ENCODE peak calls at places on chromosomes 12 and 14, in five cellular contexts. E is lower leg skin; W is CD8-positive, alpha-beta T cell; R is brain microvascular endothelial cell; P is cardiac fibroblast. X is an unnamed sample.

GRCh38 chr14:105422695-105423487 is 3.3 kb downstream of the MTA1 start:
- DNase-seq in E (peak; percentile 84), W (no peak), R (no peak), P (no peak), X (no peak)

GRCh38 chr14:64234877-64235651 is 59.1 kb downstream of the ESR2 start:
- DNase-seq in W (no peak), P (peak; percentile 42), E (no peak), R (peak; percentile 56), X (no peak)

GRCh38 chr14:35378638-35379568 is 25.6 kb downstream of the NFKBIA start:
- DNase-seq in E (no peak), R (no peak), W (no peak), P (no peak), X (no peak)

GRCh38 chr14:43539210-43539609 is 967.9 kb downstream of the FSCB start:
- DNase-seq in R (no peak), P (peak; percentile 46), W (no peak), E (no peak), X (no peak)

GRCh38 chr12:101297661-101298060 is 17.8 kb downstream of the UTP20 start:
- DNase-seq in E (no peak), W (no peak), P (no peak), R (peak; percentile 68), X (no peak)

GRCh38 chr14:52244997-52245396 is 22.5 kb upstream of the PTGDR start:
- DNase-seq in E (no peak), W (no peak), R (no peak), P (no peak), X (no peak)

GRCh38 chr14:89409961-89410360 is 7.1 kb downstream of the FOXN3 start:
- DNase-seq in P (no peak), R (no peak), W (no peak), E (no peak), X (no peak)

GRCh38 chr12:53115891-53116675 is 12.8 kb downstream of the SOAT2 start:
- DNase-seq in R (no peak), W (no peak), P (no peak), E (peak; percentile 80), X (no peak)

GRCh38 chr14:63897706-63898105 is 44.9 kb downstream of the SYNE2 start:
- DNase-seq in E (no peak), R (no peak), P (peak; percentile 87), W (no peak), X (no peak)

DNA sequence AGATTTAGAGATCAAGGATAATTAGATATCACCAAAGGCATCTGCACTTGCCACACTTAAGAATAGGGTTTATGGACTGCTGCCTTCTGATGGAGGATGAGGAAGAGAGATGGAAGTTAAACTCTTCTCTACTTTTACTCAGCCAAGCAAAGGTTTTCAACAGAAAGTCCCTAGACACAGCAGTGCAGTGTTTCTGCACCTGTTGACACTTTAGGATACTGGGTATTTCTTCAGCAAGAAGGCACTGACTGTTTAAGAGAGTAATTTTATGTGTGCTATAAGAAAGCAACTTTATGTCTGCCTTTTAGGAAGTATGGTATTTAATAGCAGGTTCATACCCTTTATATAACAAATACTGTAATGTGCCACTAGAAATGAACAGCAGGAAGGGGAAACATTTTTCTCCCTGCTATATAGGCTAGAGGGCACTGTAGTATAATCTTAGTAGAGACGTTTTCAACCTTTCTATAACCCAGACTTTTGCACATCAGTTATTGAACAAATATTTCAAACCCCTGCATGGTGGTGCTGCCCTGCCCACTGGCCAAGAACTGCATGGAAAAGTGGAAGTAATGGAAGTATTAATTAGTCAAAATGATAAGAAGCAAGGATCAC is 225.0 kb upstream of the GRIP1 start:
- DNase-seq in W (no peak), P (no peak), E (no peak), R (no peak), X (no peak)
- TF ChIP-seq CTCF in W (no peak), P (no peak), E (no peak), R (no peak), X (no peak)

DNA sequence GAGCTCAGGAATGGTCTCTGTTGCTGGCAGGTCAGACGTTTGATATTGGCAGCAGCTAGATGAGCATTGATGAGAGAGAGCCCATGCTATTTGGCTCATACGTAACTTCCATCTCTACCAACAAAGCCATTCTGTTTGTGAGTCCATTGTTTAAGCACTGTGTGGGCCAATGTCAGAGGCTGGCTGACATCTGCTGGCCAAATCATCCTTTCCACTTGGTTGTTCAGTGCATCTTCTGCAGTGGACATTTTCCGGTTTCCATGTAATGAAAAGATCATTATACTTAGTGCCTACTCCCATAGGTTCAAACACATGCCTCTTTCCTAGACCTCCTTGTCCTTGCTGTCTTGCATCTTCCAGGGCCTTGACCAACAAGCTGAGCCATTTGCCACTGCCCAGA is 59.2 kb downstream of the IFT81 start:
- DNase-seq in R (no peak), P (no peak), E (no peak), W (no peak), X (no peak)
- TF ChIP-seq CTCF in R (no peak), P (no peak), E (no peak), W (no peak), X (no peak)

GRCh38 chr14:57066887-57067513 is 201.7 kb downstream of the EXOC5 start:
- DNase-seq in R (peak; percentile 14), E (no peak), P (peak; percentile 25), W (no peak), X (peak; percentile 35)
- TF ChIP-seq CTCF in R (peak; percentile 75), E (no peak), P (peak; percentile 64), W (no peak), X (peak; percentile 79)

GRCh38 chr14:72024043-72024407 is 91.8 kb downstream of the RGS6 start:
- DNase-seq in P (peak; percentile 2), E (no peak), W (peak; percentile 22), R (peak; percentile 39), X (no peak)
- TF ChIP-seq CTCF in P (peak; percentile 50), E (no peak), W (peak; percentile 49), R (peak; percentile 37), X (peak; percentile 69)

DNA sequence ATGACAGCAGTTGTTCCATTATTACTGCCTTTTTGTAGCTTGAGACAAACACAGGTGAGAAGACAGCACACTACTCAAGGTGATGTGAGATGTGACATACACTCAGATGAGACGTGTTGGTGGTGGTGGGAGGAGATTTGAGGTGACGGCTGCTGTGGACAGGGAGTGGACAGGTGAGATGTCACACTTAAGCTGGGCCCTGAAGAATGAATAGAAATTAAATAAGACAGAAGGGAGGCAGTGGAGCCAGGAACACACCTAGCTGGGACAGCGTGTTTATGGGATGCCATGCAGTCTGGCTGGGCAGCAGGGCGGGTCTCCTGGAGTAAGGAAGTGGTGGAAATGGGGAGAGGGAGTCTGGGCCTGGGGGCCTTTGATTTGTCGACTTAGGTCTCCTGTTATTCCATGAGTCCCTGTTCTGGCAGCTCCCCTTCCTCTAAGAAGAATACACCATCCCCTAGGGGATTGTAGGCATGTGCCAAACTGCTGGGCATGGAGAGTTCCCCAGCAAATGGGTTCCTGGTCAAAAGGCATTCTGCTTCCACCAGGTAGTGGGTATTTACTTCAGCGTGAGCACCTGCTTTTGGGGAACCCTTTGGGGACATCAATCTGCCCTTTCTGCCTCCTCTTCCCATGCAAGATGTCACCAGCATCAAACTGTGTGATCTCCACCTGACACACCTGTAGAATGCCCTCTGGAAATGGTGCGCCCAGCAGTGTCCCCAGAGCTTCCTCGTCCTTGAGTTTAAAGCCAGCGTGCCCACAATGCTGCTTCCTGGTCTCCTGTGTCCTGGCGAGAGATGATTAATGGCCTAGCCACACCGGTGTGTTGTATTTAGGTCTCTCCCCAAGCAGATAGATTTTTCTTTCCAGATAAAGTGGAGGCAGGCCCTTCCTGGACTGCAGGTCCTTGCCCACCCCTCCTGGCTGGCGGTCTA is 71.1 kb upstream of the ESRRB start:
- DNase-seq in R (no peak), W (no peak), E (peak; percentile 32), P (no peak), X (peak; percentile 6)
- TF ChIP-seq CTCF in R (no peak), W (no peak), E (no peak), P (no peak), X (no peak)

GRCh38 chr12:11954181-11954580 is 116.6 kb upstream of the BCL2L14 start:
- DNase-seq in W (no peak), E (no peak), R (no peak), P (no peak), X (no peak)

GRCh38 chr12:11961686-11962085 is 109.1 kb upstream of the BCL2L14 start:
- DNase-seq in P (no peak), W (no peak), R (no peak), E (no peak), X (no peak)

GRCh38 chr12:11962795-11963347 is 107.9 kb upstream of the BCL2L14 start:
- DNase-seq in E (no peak), P (no peak), R (no peak), W (no peak), X (no peak)

GRCh38 chr12:11959117-11959823 is 111.5 kb upstream of the BCL2L14 start:
- DNase-seq in E (no peak), R (peak; percentile 42), P (no peak), W (no peak), X (no peak)

DNA sequence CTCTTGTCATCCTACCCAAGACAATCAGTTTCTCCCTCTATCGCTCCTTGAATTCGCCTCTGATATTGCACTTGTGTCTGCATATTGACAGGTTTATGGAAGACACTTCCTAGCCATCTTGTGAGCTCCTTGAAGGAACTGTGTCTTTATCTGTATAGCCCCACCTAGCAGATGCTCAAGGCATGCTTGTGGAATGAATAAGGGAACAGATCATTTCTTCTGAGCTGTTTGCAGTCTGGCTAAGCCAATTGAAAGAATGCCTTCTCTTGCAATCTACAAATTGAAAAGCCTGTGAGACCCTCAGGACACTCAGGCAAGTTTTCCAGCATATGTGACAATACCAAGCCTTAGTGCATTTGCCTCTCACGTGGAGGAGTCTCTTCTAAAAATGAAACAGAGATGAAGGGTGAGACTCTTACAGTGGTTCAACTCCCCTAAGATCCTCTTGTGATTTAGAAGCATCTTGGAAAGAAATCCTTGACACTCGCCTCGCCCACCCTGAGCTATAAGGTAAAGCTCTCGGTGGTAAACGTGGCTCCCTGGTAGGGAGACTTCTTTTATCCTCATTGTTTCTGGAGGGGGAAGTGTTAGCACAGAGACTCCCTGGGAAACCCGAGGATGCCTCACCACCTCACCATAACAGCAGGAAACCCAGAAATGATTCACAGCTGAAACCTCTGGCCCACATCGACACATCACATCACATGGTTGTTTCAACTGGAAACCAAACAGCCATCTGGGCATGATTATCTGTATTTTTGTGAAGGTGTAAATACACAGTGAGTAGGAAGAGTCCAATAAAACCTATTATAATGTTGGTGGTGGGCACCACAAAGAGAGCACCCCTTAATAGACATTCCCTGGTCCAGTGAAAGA is 112.3 kb upstream of the BCL2L14 start:
- DNase-seq in W (no peak), R (peak; percentile 97), P (peak; percentile 85), E (no peak), X (no peak)
- TF ChIP-seq CTCF in W (no peak), R (peak; percentile 34), P (peak; percentile 3), E (no peak), X (no peak)

X was measured in progenitor cell of endocrine pancreas.